ENCODE peak calls at places on chromosomes 11 and 22, in four cellular contexts. V is GM23338, A is HCT116, I is prostate gland. P is an unnamed sample.
A peak's percentile ranks its signal among the peaks of the same experiment; 100 is the strongest.

GRCh38 chr11:56819916-56820315 is 71.4 kb upstream of the OR9G4 start:
- DNase-seq in V (no peak), A (no peak), I (no peak), P (no peak)

GRCh38 chr11:36238881-36239280 is 50.3 kb downstream of the COMMD9 start:
- DNase-seq in V (no peak), A (no peak), I (no peak), P (no peak)

GRCh38 chr11:32829680-32830412 is at the start of gene PRRG4:
- DNase-seq in V (peak; percentile 83), A (no peak), I (peak; percentile 74), P (peak; percentile 67)

GRCh38 chr11:95152878-95153856 is 63.5 kb downstream of the ENDOD1 start:
- DNase-seq in V (no peak), A (no peak), I (no peak), P (no peak)

GRCh38 chr11:95108159-95108611 is 18.5 kb downstream of the ENDOD1 start:
- DNase-seq in V (no peak), A (no peak), I (peak; percentile 52), P (no peak)

GRCh38 chr22:27686534-27686933 is 115.0 kb downstream of the MN1 start:
- DNase-seq in V (no peak), A (peak; percentile 68), I (no peak), P (peak; percentile 84)

GRCh38 chr22:46592390-46592872 is 27.8 kb upstream of the GRAMD4 start:
- DNase-seq in V (no peak), A (no peak), I (no peak), P (peak; percentile 70)

GRCh38 chr11:118443590-118444218 is 7.4 kb downstream of the KMT2A start:
- DNase-seq in V (no peak), A (no peak), I (no peak), P (no peak)

GRCh38 chr11:9095421-9095820 is 4.0 kb upstream of the SCUBE2 start:
- DNase-seq in V (peak; percentile 35), A (no peak), I (no peak), P (no peak)

GRCh38 chr11:132158091-132158490 is 787.7 kb downstream of the NTM start:
- DNase-seq in V (peak; percentile 71), A (no peak), I (no peak), P (no peak)

GRCh38 chr11:13337986-13338436 is 60.4 kb downstream of the BMAL1 start:
- DNase-seq in V (no peak), A (no peak), I (no peak), P (no peak)

GRCh38 chr11:13333456-13333957 is 55.9 kb downstream of the BMAL1 start:
- DNase-seq in V (no peak), A (peak; percentile 77), I (no peak), P (no peak)

GRCh38 chr11:13334068-13334785 is 56.6 kb downstream of the BMAL1 start:
- DNase-seq in V (no peak), A (no peak), I (no peak), P (no peak)

GRCh38 chr11:13336246-13336873 is 58.8 kb downstream of the BMAL1 start:
- DNase-seq in V (no peak), A (no peak), I (no peak), P (no peak)

DNA sequence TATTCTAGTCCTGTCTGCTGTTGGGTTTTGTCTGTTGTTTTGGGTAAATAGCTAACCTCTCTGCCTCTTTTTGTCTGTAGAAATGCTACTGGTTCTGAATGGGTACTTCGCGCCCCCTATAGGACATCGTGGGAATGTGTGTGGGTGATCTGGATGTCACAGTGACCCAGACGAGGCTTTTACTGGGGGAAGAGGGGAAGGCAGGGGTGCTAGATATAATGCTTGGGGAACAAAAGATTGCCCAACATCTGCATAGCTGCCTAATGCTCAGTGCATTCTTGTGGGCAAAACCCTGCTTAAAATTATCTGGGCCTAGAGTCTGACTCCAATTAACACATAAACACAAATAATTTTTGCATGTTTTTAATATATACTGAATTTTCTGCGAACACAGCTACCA is 57.7 kb downstream of the BMAL1 start:
- DNase-seq in V (peak; percentile 85), A (no peak), I (peak; percentile 27), P (peak; percentile 72)
- TF ChIP-seq CTCF in V (peak; percentile 93), A (peak; percentile 70), I (peak; percentile 47), P (peak; percentile 72)

GRCh38 chr11:20672575-20672974 is 3.2 kb downstream of the NELL1 start:
- DNase-seq in V (peak; percentile 64), A (peak; percentile 6), I (no peak), P (no peak)
- H3K27ac ChIP-seq in V (no peak overlapping the region), A (no peak overlapping the region), I (no peak overlapping the region), P (no peak overlapping the region)

DNA sequence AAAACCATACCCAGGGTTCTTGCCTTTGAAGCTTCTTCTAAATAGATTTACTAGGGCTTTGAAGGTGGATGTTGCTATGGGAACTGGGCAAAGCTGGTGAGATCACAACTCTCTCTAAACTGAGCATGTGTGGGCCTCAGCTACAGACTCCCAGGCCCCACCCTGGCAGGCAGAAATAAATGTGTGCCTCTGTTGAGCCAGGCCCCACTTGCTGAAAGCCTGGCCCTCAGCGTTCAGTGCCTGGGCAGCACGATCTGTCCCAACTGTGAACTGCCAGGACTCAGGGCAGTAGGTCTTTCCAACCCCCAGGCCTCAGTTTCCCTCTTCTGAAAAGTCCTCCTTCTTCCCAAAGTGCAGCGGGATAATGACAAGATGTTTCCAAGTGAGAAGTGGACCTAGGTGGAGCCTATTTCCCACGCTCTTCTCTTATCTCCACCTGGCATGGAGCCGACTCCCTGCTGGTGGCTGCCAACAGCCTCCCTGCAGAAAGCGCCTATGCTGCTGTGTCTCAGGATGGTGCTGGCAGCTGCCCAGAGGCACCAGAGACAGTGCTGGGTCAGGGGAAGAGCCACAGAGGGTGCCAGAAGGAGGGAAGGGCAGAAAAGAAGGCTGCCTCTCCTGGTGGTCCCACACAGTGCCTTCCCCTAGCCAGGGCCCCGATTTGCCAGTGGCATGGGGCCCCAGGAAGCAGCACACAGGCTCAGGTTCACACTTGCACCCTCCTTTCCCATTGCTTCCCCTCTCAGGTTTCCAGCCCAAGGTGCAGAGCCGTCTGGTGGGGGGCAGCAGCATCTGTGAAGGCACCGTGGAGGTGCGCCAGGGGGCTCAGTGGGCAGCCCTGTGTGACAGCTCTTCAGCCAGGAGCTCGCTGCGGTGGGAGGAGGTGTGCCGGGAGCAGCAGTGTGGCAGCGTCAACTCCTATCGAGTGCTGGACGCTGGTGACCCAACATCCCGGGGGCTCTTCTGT is 18.9 kb downstream of the CD5 start:
- DNase-seq in V (no peak), A (no peak), I (no peak), P (peak; percentile 46)
- TF ChIP-seq POLR2AphosphoS5 in V (no peak), A (no peak), I (no peak), P (no peak)

GRCh38 chr11:12016246-12016645 is 7.8 kb upstream of the DKK3 start:
- DNase-seq in V (no peak), A (no peak), I (no peak), P (no peak)
- TF ChIP-seq CTCF in V (no peak), A (no peak), I (no peak), P (no peak)

GRCh38 chr11:64100345-64100744 is 64.6 kb downstream of the FLRT1 start:
- DNase-seq in V (peak; percentile 77), A (no peak), I (no peak), P (no peak)
- H3K27ac ChIP-seq in V (no peak overlapping the region), A (no peak overlapping the region), I (no peak overlapping the region), P (no peak overlapping the region)

GRCh38 chr11:78138281-78138680 is 1.1 kb downstream of the ALG8 start:
- DNase-seq in V (no peak), A (no peak), I (no peak), P (no peak)

GRCh38 chr11:78140392-78141077 is 1.1 kb upstream of the ALG8 start:
- DNase-seq in V (no peak), A (no peak), I (no peak), P (no peak)

GRCh38 chr11:78139422-78140391 is at the start of gene ALG8:
- DNase-seq in V (peak; percentile 98), A (peak; percentile 85), I (peak; percentile 88), P (peak; percentile 97)

DNA sequence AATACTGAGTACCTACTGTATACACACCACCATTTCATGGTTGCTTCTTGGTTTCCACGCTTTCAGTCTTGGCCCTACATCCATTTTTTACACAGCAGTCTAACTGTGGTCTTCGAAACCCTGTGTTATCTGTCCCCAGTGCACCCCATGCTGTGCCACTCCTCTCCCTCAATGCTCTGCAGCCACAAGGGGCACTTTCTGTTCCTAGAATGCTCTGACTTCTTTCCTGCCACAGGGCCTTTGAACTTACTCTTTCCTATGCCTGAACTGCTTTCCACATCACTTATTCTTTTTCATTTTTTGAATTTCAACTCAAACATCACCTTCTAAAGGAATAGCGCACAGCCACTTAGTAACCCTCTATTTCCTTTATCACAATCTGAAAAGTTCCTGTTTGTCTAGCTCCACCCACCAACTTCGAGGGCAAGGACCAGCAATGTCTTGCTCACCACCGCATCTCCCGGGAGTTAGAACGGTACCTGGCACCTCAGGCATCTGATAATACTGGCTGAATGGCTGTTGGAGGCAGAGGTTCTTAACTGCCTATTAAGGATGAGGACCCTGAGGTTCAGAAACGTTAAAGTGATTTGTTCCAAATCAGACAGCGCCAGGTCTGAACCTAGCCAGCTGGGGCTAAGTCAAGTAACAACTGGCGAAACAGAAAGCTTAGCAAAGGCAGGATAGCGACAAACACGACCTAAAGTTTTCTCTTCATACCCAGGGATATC is 568 bp downstream of the ALG8 start:
- DNase-seq in V (peak; percentile 61), A (peak; percentile 4), I (no peak), P (no peak)
- TF ChIP-seq POLR2AphosphoS5 in V (no peak), A (no peak), I (no peak), P (no peak)

GRCh38 chr11:116888884-116889549 is 51.6 kb upstream of the APOA1 start:
- DNase-seq in V (no peak), A (no peak), I (no peak), P (no peak)

GRCh38 chr11:116890193-116890592 is 52.8 kb upstream of the APOA1 start:
- DNase-seq in V (no peak), A (no peak), I (no peak), P (no peak)

GRCh38 chr11:116885951-116886629 is 48.7 kb upstream of the APOA1 start:
- DNase-seq in V (no peak), A (no peak), I (no peak), P (no peak)

GRCh38 chr11:116890607-116891006 is 53.2 kb upstream of the APOA1 start:
- DNase-seq in V (no peak), A (no peak), I (no peak), P (no peak)

DNA sequence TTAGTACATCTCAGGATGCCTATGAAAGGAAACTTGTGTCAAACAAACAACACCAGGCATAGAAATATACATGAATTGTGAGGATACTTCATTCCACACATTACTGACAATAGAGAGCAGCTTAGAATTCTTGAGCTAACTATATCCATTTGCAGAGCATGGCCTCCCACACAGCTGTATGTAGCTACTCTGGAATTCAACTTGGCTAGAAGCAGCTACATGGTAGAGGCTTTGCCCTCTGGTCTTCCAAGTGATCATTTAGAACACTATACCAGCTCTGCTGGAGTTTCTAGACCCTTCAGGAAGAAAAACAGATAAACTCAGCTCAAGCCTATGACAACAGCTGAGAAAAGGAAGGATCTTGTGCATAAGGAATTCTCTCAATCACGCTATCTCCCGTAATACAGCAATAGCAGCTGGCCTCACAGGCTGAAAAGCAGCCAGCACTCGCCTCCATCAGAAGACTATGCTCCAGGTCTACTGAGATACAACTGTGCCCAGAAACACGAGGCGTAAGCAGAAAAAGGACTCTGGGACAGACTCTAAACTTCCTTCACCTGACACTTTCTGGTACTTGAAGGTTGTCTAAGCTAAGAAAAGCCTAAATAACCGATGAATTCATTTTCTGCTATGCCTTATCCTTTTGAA is 50.6 kb upstream of the APOA1 start:
- DNase-seq in V (no peak), A (no peak), I (no peak), P (no peak)
- TF ChIP-seq CTCF in V (no peak), A (no peak), I (no peak), P (no peak)

DNA sequence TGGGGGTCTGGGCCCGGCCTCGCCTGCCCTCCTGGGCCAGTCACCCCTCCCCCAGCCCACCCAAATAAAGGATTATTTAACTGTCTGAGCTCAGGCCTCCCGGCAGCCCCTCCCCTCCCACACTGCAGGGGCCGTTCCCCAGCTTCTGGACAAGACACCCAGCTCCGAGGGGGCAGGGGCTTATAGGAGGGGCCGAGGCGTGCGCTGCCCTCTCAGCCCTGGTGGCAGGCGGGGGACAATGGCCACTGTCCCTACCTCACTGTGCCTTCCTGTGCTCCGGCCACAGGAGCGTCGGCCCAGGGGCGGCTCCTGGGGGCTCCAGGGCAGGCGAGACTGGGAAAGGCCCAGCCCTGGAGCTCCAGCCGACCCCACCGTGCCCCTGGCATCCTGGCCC is 2.2 kb upstream of the SELENOO start:
- DNase-seq in V (no peak), A (no peak), I (no peak), P (no peak)
- H3K27ac ChIP-seq in V (no peak overlapping the region), A (no peak overlapping the region), I (no peak overlapping the region), P (no peak overlapping the region)

P was measured in sigmoid colon.